ENCODE peak calls at places on chromosomes 1 and 21, in five cellular contexts. J is SK-N-SH, A is GM23338, V is fibroblast of lung, K is tibial nerve. S is an unnamed sample.

GRCh38 chr1:110120960-110121561 is 8.8 kb downstream of the UBL4B start:
- DNase-seq in V (no peak), K (no peak), A (no peak), J (no peak), S (no peak)

GRCh38 chr1:107140703-107141490 is at the start of gene NTNG1:
- DNase-seq in J (peak; percentile 67), V (no peak), K (no peak), A (peak; percentile 69), S (no peak)

GRCh38 chr1:31878018-31878417 is 60.1 kb downstream of the PTP4A2 start:
- DNase-seq in V (no peak), J (no peak), K (no peak), A (no peak), S (no peak)

GRCh38 chr1:11013160-11013531 is 692 bp downstream of the TARDBP start:
- DNase-seq in A (no peak), J (no peak), V (peak; percentile 13), K (no peak), S (no peak)

GRCh38 chr1:23963617-23964234 is 4.1 kb downstream of the PNRC2 start:
- DNase-seq in K (no peak), A (no peak), J (no peak), V (no peak), S (no peak)

GRCh38 chr1:166980818-166981217 is 5.5 kb upstream of the ILDR2 start:
- DNase-seq in J (no peak), V (no peak), A (no peak), K (no peak), S (no peak)

GRCh38 chr1:229437443-229437842 is 3.5 kb upstream of the ACTA1 start:
- DNase-seq in J (no peak), A (no peak), K (no peak), V (no peak), S (no peak)

GRCh38 chr21:41141031-41141457 is 26.9 kb upstream of the BACE2 start:
- DNase-seq in A (no peak), K (no peak), V (no peak), J (no peak), S (no peak)

GRCh38 chr1:59429651-59430050 is 132.8 kb downstream of the FGGY start:
- DNase-seq in J (no peak), K (no peak), V (no peak), A (no peak), S (no peak)

GRCh38 chr1:67367370-67368345 is 60.0 kb downstream of the IL12RB2 start:
- DNase-seq in A (no peak), V (peak; percentile 42), J (peak; percentile 78), K (peak; percentile 47), S (no peak)
- TF ChIP-seq CTCF in A (no peak), V (peak; percentile 19), J (peak; percentile 31), K (no peak), S (no peak)

GRCh38 chr1:150006881-150007401 is 3.6 kb downstream of the OTUD7B start:
- DNase-seq in A (no peak), J (no peak), V (peak; percentile 46), K (no peak), S (no peak)

GRCh38 chr1:150009604-150010387 is 730 bp downstream of the OTUD7B start:
- DNase-seq in K (peak; percentile 51), A (peak; percentile 66), V (peak; percentile 74), J (peak; percentile 38), S (peak; percentile 75)

GRCh38 chr1:150012611-150013010 is 2.1 kb upstream of the OTUD7B start:
- DNase-seq in K (no peak), A (no peak), V (peak; percentile 7), J (no peak), S (no peak)

GRCh38 chr1:150008699-150009098 is 1.8 kb downstream of the OTUD7B start:
- DNase-seq in V (no peak), A (no peak), K (no peak), J (no peak), S (no peak)

DNA sequence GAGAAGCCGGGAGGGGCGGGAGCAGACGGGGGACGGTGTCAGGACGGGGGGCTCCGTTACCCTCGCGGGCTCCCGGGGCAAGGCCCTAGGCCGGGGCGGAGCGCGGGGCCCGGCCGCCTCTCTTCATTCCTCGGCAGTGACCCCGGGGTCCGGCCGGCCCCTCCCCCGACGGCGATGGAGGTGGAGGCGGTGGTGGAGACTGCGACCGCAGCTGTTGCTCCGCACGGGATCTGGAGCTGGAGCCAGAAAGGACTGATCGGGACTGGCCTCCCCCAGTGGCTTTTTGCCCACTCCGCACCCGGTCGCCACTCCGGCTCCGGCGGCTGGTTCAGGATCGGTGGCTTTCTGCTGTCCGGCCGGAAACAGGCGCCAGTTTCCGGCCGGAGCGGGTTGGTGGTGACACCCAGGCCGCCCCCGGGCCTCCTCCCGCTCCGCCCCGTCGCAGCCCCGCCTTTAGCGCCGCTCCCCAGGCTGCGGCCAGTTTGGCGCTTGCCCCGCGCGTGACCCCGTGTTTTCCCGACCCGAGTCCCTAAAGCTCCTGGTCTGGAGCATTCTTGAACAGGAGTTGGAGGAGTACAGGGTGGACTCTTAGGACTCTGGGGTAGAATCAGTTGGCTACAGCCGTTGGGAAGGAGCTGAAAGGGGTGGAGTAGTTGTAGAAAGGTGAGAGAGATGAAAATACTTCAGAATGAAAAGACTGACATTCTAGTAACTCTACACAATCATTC is at the start of gene OTUD7B:
- DNase-seq in J (peak; percentile 94), K (peak; percentile 75), A (peak; percentile 95), V (peak; percentile 87), S (peak; percentile 81)
- H3K4me3 ChIP-seq in J (peak within 1 kb of the TSS; percentile 100), K (peak within 1 kb of the TSS; percentile 86), A (peak within 1 kb of the TSS; percentile 97), V (peak within 1 kb of the TSS; percentile 73), S (peak within 1 kb of the TSS; percentile 93)

GRCh38 chr1:150161747-150162581 is 12.2 kb downstream of the PLEKHO1 start:
- DNase-seq in V (no peak), A (peak; percentile 44), K (no peak), J (no peak), S (no peak)
- TF ChIP-seq CTCF in V (no peak), A (peak; percentile 31), K (no peak), J (no peak), S (no peak)

DNA sequence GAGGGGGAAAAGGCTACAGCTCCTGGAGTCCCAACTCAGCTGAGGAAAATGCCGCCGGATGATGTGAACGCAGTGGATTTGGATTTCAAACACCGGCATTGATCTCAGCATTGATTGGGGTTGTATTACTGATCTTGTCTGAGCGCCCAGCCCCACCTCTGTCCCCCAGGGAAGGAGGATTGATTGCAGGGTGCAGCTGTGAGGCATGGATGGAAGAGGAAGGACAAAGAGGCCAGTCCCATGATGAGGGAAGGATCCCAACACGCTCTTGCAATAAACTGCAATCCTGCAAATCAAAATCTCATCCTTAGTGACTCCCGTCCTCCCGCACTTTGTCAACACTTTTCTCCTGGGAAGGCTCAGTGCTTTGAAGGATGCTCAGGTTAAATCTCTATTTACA is 242.3 kb upstream of the PROX1 start:
- DNase-seq in V (no peak), A (no peak), J (no peak), K (no peak), S (no peak)
- H3K4me3 ChIP-seq in V (no peak overlapping the region), A (no peak overlapping the region), J (no peak overlapping the region), K (no peak overlapping the region), S (no peak overlapping the region)

DNA sequence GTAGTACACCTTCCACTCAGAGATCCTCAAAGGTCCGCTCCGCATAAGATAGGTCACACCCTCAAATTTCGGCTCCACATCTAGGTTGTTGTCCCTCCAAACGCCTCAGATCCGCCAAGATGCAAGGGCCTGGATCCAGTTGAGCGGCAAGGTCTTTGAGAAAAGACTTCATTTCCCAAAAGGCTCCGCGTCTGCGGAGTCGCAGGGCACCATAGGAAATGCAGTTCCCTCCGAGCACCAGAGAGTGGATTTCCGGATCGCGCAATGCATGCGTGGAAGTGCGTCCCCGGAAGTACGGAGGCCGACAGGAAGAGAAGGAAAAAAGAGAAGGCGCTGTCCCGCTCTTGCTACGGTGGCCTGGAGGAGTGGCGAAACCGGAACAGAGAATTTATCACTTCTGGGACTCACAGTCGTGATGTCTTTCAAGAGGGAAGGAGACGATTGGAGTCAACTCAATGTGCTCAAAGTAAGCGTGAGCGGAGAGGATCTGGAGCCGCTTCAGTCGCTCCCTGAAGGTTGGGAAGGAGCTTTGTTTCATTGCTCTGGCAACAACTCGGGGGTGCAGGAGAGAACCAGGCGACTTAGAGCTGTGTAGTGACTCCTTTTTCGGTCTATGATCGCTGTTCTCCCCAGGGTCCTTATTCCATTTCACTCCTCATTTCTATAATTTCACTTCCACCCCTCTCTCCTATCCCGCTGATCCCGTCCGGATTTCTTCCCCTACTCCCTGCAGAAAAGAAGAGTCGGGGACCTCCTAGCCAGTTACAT is at the start of the genes LYSMD1 and SCNM1:
- DNase-seq in K (peak; percentile 98), V (peak; percentile 99), A (peak; percentile 99), J (peak; percentile 88), S (peak; percentile 98)
- TF ChIP-seq CTCF in K (no peak), V (no peak), A (no peak), J (no peak), S (no peak)

GRCh38 chr1:226662704-226663326 is 76.3 kb downstream of the ITPKB start:
- DNase-seq in J (peak; percentile 78), A (no peak), V (peak; percentile 97), K (peak; percentile 87), S (peak; percentile 95)
- H3K4me3 ChIP-seq in J (no peak overlapping the region), A (no peak overlapping the region), V (no peak overlapping the region), K (no peak overlapping the region), S (no peak overlapping the region)

DNA sequence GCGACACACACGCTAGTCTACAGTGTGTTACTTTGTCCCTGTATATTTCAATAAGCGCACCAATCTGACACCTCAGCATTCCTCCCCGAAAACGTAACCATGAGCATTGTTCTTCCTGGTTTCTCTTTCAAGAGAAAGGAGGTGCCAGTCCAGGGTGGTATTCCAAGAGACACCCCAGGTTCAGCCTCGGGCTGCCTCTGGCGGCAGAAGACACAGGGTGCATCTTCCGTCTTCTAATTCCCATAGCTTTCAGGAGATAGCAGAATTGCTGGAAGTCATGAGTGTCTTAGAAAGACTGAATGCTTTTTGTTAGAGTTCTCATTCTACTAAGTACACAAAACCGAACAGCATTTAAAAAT is 15.9 kb upstream of the RGS8 start:
- DNase-seq in A (peak; percentile 54), V (no peak), J (no peak), K (no peak), S (no peak)
- TF ChIP-seq CTCF in A (peak; percentile 31), V (no peak), J (no peak), K (no peak), S (no peak)

GRCh38 chr1:147169840-147170674 is 2.2 kb downstream of the PRKAB2 start:
- DNase-seq in A (no peak), K (no peak), J (no peak), V (no peak), S (no peak)
- H3K4me3 ChIP-seq in A (peak overlapping the region; percentile 89), K (no peak overlapping the region), J (peak overlapping the region; percentile 87), V (peak overlapping the region; percentile 97), S (no peak overlapping the region)

GRCh38 chr1:170145691-170146676 is at the start of gene NTMT2:
- DNase-seq in K (no peak), V (no peak), J (no peak), A (peak; percentile 84), S (no peak)
- TF ChIP-seq CTCF in K (no peak), V (no peak), J (no peak), A (no peak), S (no peak)

GRCh38 chr1:205448540-205449253 is 7.1 kb downstream of the BLACAT1 start:
- DNase-seq in V (no peak), J (no peak), A (peak; percentile 96), K (no peak), S (no peak)
- H3K4me3 ChIP-seq in V (no peak overlapping the region), J (no peak overlapping the region), A (peak overlapping the region; percentile 53), K (no peak overlapping the region), S (no peak overlapping the region)